ENCODE peak calls at places on chromosomes 12 and 14, in six cellular contexts. G is HepG2, K is K562, F is GM12891, W is SK-N-SH, C is H1. V is an unnamed sample.

GRCh38 chr12:65532162-65532561 is 253.7 kb downstream of the MSRB3 start:
- DNase-seq in C (no peak), W (no peak), K (no peak), F (no peak), G (no peak), V (no peak)

GRCh38 chr12:389138-390096 is at the start of gene KDM5A:
- DNase-seq in F (peak), K (peak), W (peak), G (peak), C (peak), V (peak)

GRCh38 chr14:61581955-61582615 is 113.2 kb upstream of the HIF1A start:
- DNase-seq in W (no peak), C (no peak), G (no peak), F (no peak), K (no peak), V (no peak)

GRCh38 chr14:89247457-89248122 is 169.4 kb downstream of the FOXN3 start:
- DNase-seq in W (no peak), C (no peak), F (no peak), K (no peak), G (peak), V (no peak)

GRCh38 chr12:108349245-108349644 is 10.1 kb upstream of the CMKLR1 start:
- DNase-seq in C (no peak), F (no peak), G (no peak), W (no peak), K (no peak), V (no peak)

GRCh38 chr12:66072566-66072965 is 58.0 kb downstream of the LLPH start:
- DNase-seq in G (no peak), W (no peak), F (no peak), C (no peak), K (no peak), V (no peak)

GRCh38 chr14:102187044-102187443 is 47.3 kb downstream of the WDR20 start:
- DNase-seq in K (peak), G (no peak), C (no peak), F (no peak), W (no peak), V (no peak)

GRCh38 chr12:42180990-42181611 is 36.4 kb upstream of the GXYLT1 start:
- DNase-seq in W (no peak), C (no peak), F (no peak), G (peak), K (no peak), V (no peak)

GRCh38 chr14:103801459-103801858 is 45.9 kb downstream of the PPP1R13B start:
- DNase-seq in W (no peak), F (no peak), C (no peak), G (peak), K (no peak), V (no peak)

GRCh38 chr14:34283590-34283989 is 178.4 kb downstream of the SPTSSA start:
- DNase-seq in W (no peak), K (no peak), F (no peak), G (no peak), C (no peak), V (no peak)

GRCh38 chr14:74917200-74917543 is 5.9 kb downstream of the RPS6KL1 start:
- DNase-seq in G (no peak), F (no peak), K (no peak), W (no peak), C (no peak), V (no peak)

GRCh38 chr12:48027183-48028002 is 23.1 kb upstream of the COL2A1 start:
- DNase-seq in K (no peak), G (no peak), W (no peak), F (no peak), C (peak), V (no peak)

GRCh38 chr14:91390165-91390778 is 27.3 kb downstream of the CCDC88C start:
- DNase-seq in K (no peak), F (no peak), C (no peak), G (no peak), W (no peak), V (no peak)

GRCh38 chr12:54631988-54632728 is 2.5 kb downstream of the LACRT start:
- DNase-seq in F (no peak), W (no peak), C (peak), K (no peak), G (no peak), V (no peak)

GRCh38 chr14:23177181-23177580 is 6.3 kb downstream of the SLC7A8 start:
- DNase-seq in F (no peak), W (no peak), G (no peak), K (no peak), C (no peak), V (no peak)

GRCh38 chr14:53109028-53109687 is 44.0 kb downstream of the DDHD1 start:
- DNase-seq in F (peak), C (no peak), G (no peak), W (no peak), K (peak), V (peak)

GRCh38 chr14:52020866-52021717 is 31.7 kb downstream of the RTRAF start:
- DNase-seq in W (no peak), C (no peak), F (no peak), G (no peak), K (peak), V (no peak)

GRCh38 chr12:131831021-131831571 is 2.9 kb downstream of the MMP17 start:
- DNase-seq in W (no peak), C (no peak), K (no peak), G (no peak), F (no peak), V (no peak)

GRCh38 chr12:47651368-47652254 is 54.2 kb downstream of the RPAP3 start:
- DNase-seq in K (peak), W (peak), G (peak), C (no peak), F (no peak), V (no peak)

GRCh38 chr14:43003845-43004244 is 1397.2 kb downstream of the LRFN5 start:
- DNase-seq in C (no peak), W (no peak), K (no peak), F (no peak), G (peak), V (no peak)

GRCh38 chr12:52091061-52091460 is 11.6 kb downstream of the SMIM41 start:
- DNase-seq in F (no peak), K (no peak), G (no peak), C (no peak), W (peak), V (no peak)

GRCh38 chr12:16175893-16176292 is 101.6 kb downstream of the SLC15A5 start:
- DNase-seq in W (no peak), K (no peak), G (no peak), C (no peak), F (no peak), V (no peak)

GRCh38 chr14:53858344-53858682 is 98.3 kb downstream of the BMP4 start:
- DNase-seq in W (no peak), K (no peak), C (no peak), G (peak), F (no peak), V (no peak)

GRCh38 chr12:76697849-76698248 is 66.1 kb upstream of the ZDHHC17 start:
- DNase-seq in W (no peak), G (no peak), K (no peak), F (no peak), C (no peak), V (no peak)

GRCh38 chr12:64229240-64229639 is 7.1 kb upstream of the KICS2 start:
- DNase-seq in F (no peak), W (no peak), G (no peak), C (no peak), K (no peak), V (no peak)

GRCh38 chr14:89750206-89750867 is 204.2 kb downstream of the EFCAB11 start:
- DNase-seq in C (no peak), K (no peak), F (no peak), W (no peak), G (no peak), V (no peak)

GRCh38 chr12:109795023-109795422 is 38.2 kb downstream of the TRPV4 start:
- DNase-seq in G (no peak), K (no peak), C (no peak), F (no peak), W (no peak), V (no peak)

GRCh38 chr12:116303076-116303465 is 25.6 kb upstream of the MED13L start:
- DNase-seq in F (no peak), C (no peak), W (no peak), K (no peak), G (no peak), V (no peak)

GRCh38 chr14:68195126-68195525 is 375.5 kb downstream of the RAD51B start:
- DNase-seq in C (no peak), W (no peak), K (no peak), F (no peak), G (peak), V (no peak)

GRCh38 chr12:2813573-2814185 is 1.2 kb downstream of the ITFG2 start:
- DNase-seq in K (peak), C (no peak), W (peak), F (peak), G (peak), V (no peak)

GRCh38 chr14:101194356-101195308 is 291.1 kb upstream of the RTL1 start:
- DNase-seq in K (no peak), F (no peak), G (no peak), W (no peak), C (peak), V (no peak)

GRCh38 chr12:130330685-130331084 is 7.0 kb upstream of the PIWIL1 start:
- DNase-seq in K (no peak), G (no peak), C (no peak), W (no peak), F (no peak), V (no peak)

DNA sequence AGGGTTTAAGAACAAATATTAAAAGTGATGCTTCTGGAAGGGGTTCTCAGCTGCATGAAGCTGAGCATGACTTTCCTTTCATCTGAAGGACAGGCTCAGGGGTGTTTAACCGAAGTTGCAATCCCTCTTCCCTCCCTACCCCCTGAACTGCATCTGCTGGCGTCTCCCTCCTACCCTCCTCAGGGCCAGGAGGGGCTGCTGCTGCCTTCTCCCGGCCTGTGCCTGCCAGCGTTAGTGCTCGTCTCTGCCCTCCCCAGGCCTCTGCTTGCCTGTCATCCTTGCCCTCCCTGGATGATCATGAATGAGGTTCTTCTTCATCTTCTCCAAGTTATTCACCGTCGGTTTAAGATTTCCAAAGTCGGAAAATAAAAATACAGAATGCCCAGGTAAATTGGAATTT is 12.2 kb downstream of the SMOC1 start:
- DNase-seq in F (no peak), K (no peak), C (peak), W (no peak), G (no peak), V (no peak)
- TF ChIP-seq TAF1 in F (no peak), K (no peak), C (no peak), W (no peak), G (no peak), V (no peak)

GRCh38 chr12:55760663-55761062 is 17.7 kb downstream of the GDF11 start:
- DNase-seq in K (no peak), C (no peak), G (no peak), F (no peak), W (no peak), V (no peak)
- TF ChIP-seq POLR2AphosphoS5 in K (no peak), C (no peak), G (no peak), F (no peak), W (no peak), V (no peak)

GRCh38 chr12:11822071-11822818 is 172.8 kb downstream of the ETV6 start:
- DNase-seq in C (no peak), K (no peak), F (no peak), W (no peak), G (no peak), V (no peak)
- TF ChIP-seq TAF1 in C (no peak), K (no peak), F (peak), W (no peak), G (no peak), V (no peak)

DNA sequence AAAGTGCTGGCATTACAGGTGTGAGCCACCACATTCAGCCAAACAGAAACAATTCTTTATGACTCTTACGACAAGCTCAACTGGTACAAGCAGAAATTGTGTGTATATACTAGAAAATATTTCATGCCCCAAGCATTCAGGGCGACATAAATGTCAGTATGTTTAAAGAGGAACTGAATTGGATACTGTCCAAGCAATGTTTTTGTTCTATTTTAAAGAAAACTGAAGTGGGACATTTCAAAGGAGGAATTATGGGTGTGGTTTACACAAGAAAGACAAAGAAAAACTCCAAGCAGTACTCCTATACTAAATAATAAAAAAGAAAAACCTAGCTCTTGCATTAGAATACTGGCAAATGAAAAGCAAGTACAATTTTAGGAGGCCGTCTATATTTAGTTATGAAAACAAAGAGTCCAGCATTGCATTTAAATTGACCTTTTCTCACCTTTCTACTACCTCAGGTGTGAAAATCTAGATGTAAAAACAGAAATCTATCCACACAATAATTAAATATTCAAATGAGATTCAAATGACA is 48.9 kb downstream of the PPP1R12A start:
- DNase-seq in K (no peak), W (no peak), F (no peak), C (no peak), G (no peak), V (no peak)
- TF ChIP-seq POLR2AphosphoS5 in K (no peak), W (no peak), F (no peak), C (no peak), G (no peak), V (no peak)

GRCh38 chr12:125083092-125083491 is 17.9 kb downstream of the AACS start:
- DNase-seq in G (no peak), W (no peak), C (no peak), F (no peak), K (no peak), V (no peak)

GRCh38 chr12:125076103-125076502 is 10.9 kb downstream of the AACS start:
- DNase-seq in F (no peak), G (no peak), W (no peak), C (no peak), K (no peak), V (no peak)

GRCh38 chr12:125079943-125080645 is 14.9 kb downstream of the AACS start:
- DNase-seq in W (no peak), G (no peak), F (no peak), K (no peak), C (no peak), V (no peak)

GRCh38 chr12:125079084-125079483 is 13.8 kb downstream of the AACS start:
- DNase-seq in G (no peak), C (no peak), F (no peak), W (no peak), K (no peak), V (no peak)

GRCh38 chr12:125081427-125081826 is 16.2 kb downstream of the AACS start:
- DNase-seq in C (no peak), F (no peak), G (no peak), K (no peak), W (no peak), V (no peak)
- TF ChIP-seq TAF1 in C (no peak), F (no peak), G (no peak), K (no peak), W (no peak), V (no peak)

V was measured in GM12892.